ENCODE peak calls at places on chromosome 12, in five cellular contexts. Z is fibroblast of mammary gland; B is transverse colon; D is CD4-positive, CD25-positive, alpha-beta regulatory T cell; K is endodermal cell. E is an unnamed sample.

GRCh38 chr12:48542300-48542928 is 17.0 kb downstream of the OR8S1 start:
- DNase-seq in Z (peak), B (peak), D (peak), K (peak), E (no peak)

GRCh38 chr12:31005944-31006361 is 67.7 kb upstream of the DDX11 start:
- DNase-seq in Z (peak), B (no peak), D (no peak), K (no peak), E (peak)

GRCh38 chr12:64665506-64665905 is 55.2 kb downstream of the RASSF3 start:
- DNase-seq in Z (peak), B (peak), D (peak), K (peak), E (no peak)

GRCh38 chr12:131088701-131089525 is 135.2 kb downstream of the ADGRD1 start:
- DNase-seq in Z (no peak), B (no peak), D (no peak), K (peak), E (no peak)

GRCh38 chr12:52203126-52203921 is 11.5 kb upstream of the KRT80 start:
- DNase-seq in Z (peak), B (peak), D (peak), K (peak), E (no peak)

GRCh38 chr12:64611430-64612286 is 1.4 kb downstream of the RASSF3 start:
- DNase-seq in Z (peak), B (peak), D (peak), K (peak), E (no peak)

GRCh38 chr12:43115441-43116160 is 436.4 kb downstream of the ADAMTS20 start:
- DNase-seq in Z (peak), B (no peak), D (no peak), K (no peak), E (no peak)

GRCh38 chr12:63845726-63846125 is 1.2 kb downstream of the SRGAP1 start:
- DNase-seq in Z (peak), B (peak), D (no peak), K (peak), E (peak)

GRCh38 chr12:10623131-10623530 is 9.7 kb upstream of the MAGOHB start:
- DNase-seq in Z (peak), B (no peak), D (no peak), K (no peak), E (no peak)

GRCh38 chr12:2273288-2273687 is 220.5 kb downstream of the CACNA1C start:
- DNase-seq in Z (peak), B (no peak), D (no peak), K (peak), E (no peak)

GRCh38 chr12:109741970-109742372 is 28.3 kb downstream of the FAM222A start:
- DNase-seq in Z (no peak), B (no peak), D (no peak), K (no peak), E (no peak)

GRCh38 chr12:45586486-45586885 is 143.0 kb upstream of the ARID2 start:
- DNase-seq in Z (no peak), B (peak), D (no peak), K (no peak), E (no peak)

GRCh38 chr12:114669501-114670256 is 14.3 kb downstream of the TBX3 start:
- DNase-seq in Z (peak), B (no peak), D (no peak), K (peak), E (no peak)

GRCh38 chr12:104171785-104172563 is 34.0 kb upstream of the NFYB start:
- DNase-seq in Z (no peak), B (no peak), D (no peak), K (peak), E (no peak)

GRCh38 chr12:89244536-89244935 is 107.8 kb downstream of the DUSP6 start:
- DNase-seq in Z (peak), B (no peak), D (peak), K (no peak), E (no peak)

GRCh38 chr12:111441107-111441928 is 35.6 kb downstream of the SH2B3 start:
- DNase-seq in Z (no peak), B (no peak), D (no peak), K (peak), E (no peak)

GRCh38 chr12:9702239-9702638 is 30.7 kb downstream of the CLECL1 start:
- DNase-seq in Z (no peak), B (peak), D (peak), K (no peak), E (no peak)

GRCh38 chr12:110038741-110039084 is 9.6 kb downstream of the C12orf76 start:
- DNase-seq in Z (no peak), B (no peak), D (no peak), K (no peak), E (no peak)

GRCh38 chr12:60616400-60616799 is 1020.6 kb downstream of the SLC16A7 start:
- DNase-seq in Z (no peak), B (no peak), D (no peak), K (no peak), E (no peak)

GRCh38 chr12:65510584-65511050 is 232.1 kb downstream of the MSRB3 start:
- DNase-seq in Z (peak), B (peak), D (no peak), K (peak), E (no peak)

GRCh38 chr12:117359029-117359845 is 2.2 kb downstream of the NOS1 start:
- DNase-seq in Z (no peak), B (no peak), D (no peak), K (no peak), E (no peak)
- H3K4me3 ChIP-seq in Z (no peak), B (no peak), D (no peak), K (no peak), E (no peak)

GRCh38 chr12:29983917-29984316 is 200.2 kb upstream of the TMTC1 start:
- DNase-seq in Z (no peak), B (no peak), D (no peak), K (no peak), E (no peak)
- H3K4me3 ChIP-seq in Z (no peak), B (no peak), D (no peak), K (no peak), E (no peak)

DNA sequence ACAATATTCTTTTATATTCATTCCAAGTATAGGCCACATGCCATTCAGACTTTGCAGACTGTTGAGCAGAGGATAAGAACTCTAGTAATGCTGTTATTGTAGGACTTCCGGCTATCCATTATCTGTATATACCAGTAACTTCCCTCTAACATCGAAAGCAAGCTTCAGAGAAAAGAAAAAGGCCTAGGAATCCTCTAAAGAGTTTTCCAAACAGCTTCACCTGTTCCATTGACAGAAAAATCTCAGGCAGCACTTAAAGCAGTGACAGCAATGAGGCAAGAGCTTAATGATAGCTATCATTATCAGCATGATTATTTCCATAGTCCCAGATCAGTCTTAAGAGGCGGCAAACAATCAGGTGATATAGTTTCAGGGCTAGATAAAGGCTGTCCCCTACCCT is 1.8 kb downstream of the CPNE8 start:
- DNase-seq in Z (no peak), B (no peak), D (no peak), K (no peak), E (no peak)
- H3K4me3 ChIP-seq in Z (no peak), B (no peak), D (peak), K (peak), E (no peak)

GRCh38 chr12:124565071-124565491 is 2.3 kb downstream of the NCOR2 start:
- DNase-seq in Z (peak), B (no peak), D (no peak), K (peak), E (no peak)

GRCh38 chr12:124566181-124567034 is 1.0 kb downstream of the NCOR2 start:
- DNase-seq in Z (peak), B (peak), D (peak), K (peak), E (no peak)

GRCh38 chr12:124564232-124564958 is 3.0 kb downstream of the NCOR2 start:
- DNase-seq in Z (no peak), B (no peak), D (no peak), K (peak), E (no peak)

GRCh38 chr12:124567035-124567672 is at the start of gene NCOR2:
- DNase-seq in Z (no peak), B (no peak), D (peak), K (peak), E (no peak)

GRCh38 chr12:124565656-124566180 is 1.7 kb downstream of the NCOR2 start:
- DNase-seq in Z (no peak), B (no peak), D (no peak), K (peak), E (no peak)
- H3K4me3 ChIP-seq in Z (peak), B (peak), D (peak), K (peak), E (peak)

GRCh38 chr12:112978163-112979081 is at the start of gene OAS2:
- DNase-seq in Z (peak), B (peak), D (peak), K (peak), E (peak)

GRCh38 chr12:112977139-112977538 is 1.2 kb upstream of the OAS2 start:
- DNase-seq in Z (no peak), B (no peak), D (no peak), K (no peak), E (no peak)

GRCh38 chr12:112974904-112975303 is 3.4 kb upstream of the OAS2 start:
- DNase-seq in Z (no peak), B (no peak), D (no peak), K (no peak), E (no peak)

GRCh38 chr12:112979281-112979680 is 962 bp downstream of the OAS2 start:
- DNase-seq in Z (no peak), B (peak), D (peak), K (no peak), E (no peak)

DNA sequence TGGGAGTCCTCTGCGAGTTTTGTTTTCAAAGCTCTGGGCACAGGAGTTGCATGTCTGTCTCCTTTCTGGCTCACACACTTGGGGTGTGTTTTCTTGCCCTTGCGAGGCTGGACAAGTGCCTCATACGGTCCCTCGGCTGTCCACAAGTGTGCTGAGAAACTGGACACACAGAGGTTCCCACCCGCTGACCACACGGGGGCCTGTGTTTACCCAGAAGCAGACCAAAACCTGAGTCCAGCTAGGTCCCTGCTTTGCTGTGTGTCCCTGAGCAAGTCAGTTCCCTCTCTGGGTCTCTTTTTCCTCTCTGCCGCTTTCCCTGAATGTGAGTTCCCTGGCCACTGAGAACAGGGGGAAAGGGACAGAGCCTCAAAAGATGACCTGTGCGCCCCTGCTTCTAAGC is 678 bp upstream of the OAS2 start:
- DNase-seq in Z (peak), B (no peak), D (no peak), K (no peak), E (no peak)
- H3K4me3 ChIP-seq in Z (no peak), B (peak), D (peak), K (no peak), E (peak)

GRCh38 chr12:55817352-55818139 is at the start of the genes ORMDL2 and SARNP:
- DNase-seq in Z (peak), B (peak), D (peak), K (peak), E (peak)

GRCh38 chr12:55816876-55817351 is 610 bp downstream of the SARNP start:
- DNase-seq in Z (no peak), B (no peak), D (no peak), K (no peak), E (no peak)

GRCh38 chr12:55818140-55818728 is 393 bp downstream of the ORMDL2 start:
- DNase-seq in Z (no peak), B (no peak), D (no peak), K (no peak), E (no peak)

GRCh38 chr12:55814257-55814656 is 3.3 kb downstream of the SARNP start:
- DNase-seq in Z (no peak), B (no peak), D (no peak), K (no peak), E (no peak)

DNA sequence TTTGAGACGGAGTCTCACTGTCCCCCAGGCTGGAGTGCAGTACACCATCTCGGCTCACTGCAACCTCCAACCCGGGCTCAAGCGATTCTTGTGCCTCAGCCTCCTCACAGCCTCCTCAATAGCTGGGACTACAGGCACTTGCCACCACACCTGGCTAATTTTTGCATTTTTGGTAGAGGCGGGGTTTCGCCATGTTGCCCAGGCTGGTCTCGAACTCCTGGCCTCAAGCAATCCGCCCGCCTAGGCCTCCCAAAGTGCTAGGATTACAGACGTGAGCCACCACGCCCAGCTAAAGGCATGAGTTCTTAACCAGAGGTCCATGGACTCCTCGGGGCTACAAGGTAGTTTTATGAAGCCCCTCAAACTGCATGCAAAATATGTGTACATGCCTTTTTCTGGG is 2.1 kb downstream of the SARNP start:
- DNase-seq in Z (no peak), B (no peak), D (no peak), K (peak), E (no peak)
- H3K4me3 ChIP-seq in Z (no peak), B (no peak), D (peak), K (peak), E (no peak)

GRCh38 chr12:102009796-102010195 is 52.0 kb downstream of the WASHC3 start:
- DNase-seq in Z (no peak), B (no peak), D (no peak), K (no peak), E (no peak)
- H3K4me3 ChIP-seq in Z (no peak), B (no peak), D (no peak), K (no peak), E (no peak)

DNA sequence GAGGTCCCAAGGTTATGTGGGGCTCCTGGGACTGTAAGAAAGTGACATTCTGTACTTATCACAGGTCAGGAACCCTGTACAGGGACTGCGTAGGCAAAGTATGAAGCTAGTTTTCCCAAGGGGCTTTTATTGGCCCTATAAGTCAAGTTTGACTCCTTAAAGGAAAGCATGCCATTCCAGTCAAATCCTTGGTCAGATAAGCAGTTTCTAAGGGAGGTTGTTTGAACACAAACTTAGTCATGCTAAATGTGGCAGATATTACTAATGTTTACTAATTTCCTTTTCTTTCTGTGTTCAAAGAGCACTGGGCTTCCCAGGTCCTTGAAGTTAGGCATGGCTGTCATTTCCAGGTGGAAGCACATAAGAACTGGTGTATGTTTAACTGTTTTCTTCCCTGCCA is 472.4 kb downstream of the ATP23 start:
- DNase-seq in Z (peak), B (no peak), D (no peak), K (no peak), E (no peak)
- H3K4me3 ChIP-seq in Z (no peak), B (no peak), D (no peak), K (no peak), E (no peak)

GRCh38 chr12:75389706-75390105 is 1.2 kb upstream of the GLIPR1L2 start:
- DNase-seq in Z (peak), B (no peak), D (peak), K (no peak), E (no peak)
- H3K4me3 ChIP-seq in Z (peak), B (no peak), D (peak), K (no peak), E (no peak)

GRCh38 chr12:54661048-54661447 is 12.9 kb upstream of the DCD start:
- DNase-seq in Z (no peak), B (no peak), D (no peak), K (no peak), E (no peak)

GRCh38 chr12:54667945-54668344 is 19.8 kb upstream of the DCD start:
- DNase-seq in Z (no peak), B (no peak), D (no peak), K (no peak), E (no peak)

GRCh38 chr12:54662028-54662427 is 13.9 kb upstream of the DCD start:
- DNase-seq in Z (no peak), B (no peak), D (no peak), K (no peak), E (no peak)

GRCh38 chr12:54663603-54664002 is 15.4 kb upstream of the DCD start:
- DNase-seq in Z (no peak), B (no peak), D (no peak), K (no peak), E (no peak)

DNA sequence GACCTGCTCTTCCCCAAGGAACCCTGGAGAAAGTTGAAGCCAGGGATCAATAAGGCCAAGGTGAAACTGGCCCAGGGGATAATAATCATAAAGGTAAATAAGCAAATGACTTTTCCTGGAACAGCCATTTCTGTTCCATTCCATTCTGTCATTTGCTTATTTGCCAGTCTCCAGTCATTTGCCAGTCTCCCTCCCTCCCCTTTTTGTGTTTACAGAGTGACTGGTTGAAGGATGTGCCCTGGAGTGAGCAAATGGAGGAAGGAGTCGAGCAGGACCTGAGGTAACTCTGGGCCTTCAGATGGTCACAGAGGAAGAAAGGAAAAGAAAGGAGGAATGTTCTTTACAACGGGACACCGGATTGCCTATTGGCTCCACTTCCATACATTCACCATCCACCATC is 17.8 kb upstream of the DCD start:
- DNase-seq in Z (no peak), B (no peak), D (no peak), K (no peak), E (no peak)
- H3K4me3 ChIP-seq in Z (no peak), B (no peak), D (no peak), K (no peak), E (no peak)

E was measured in AG09309.